ENCODE peak calls at places on chromosome 3, in five cellular contexts. One of them, this sample, is unnamed.

GRCh38 chr3:124161453-124161852 is 169.5 kb upstream of the ROPN1 start:
- DNase-seq in effector memory CD8-positive, alpha-beta T cell: no peak
- DNase-seq in activated CD4-positive, CD25-positive, alpha-beta regulatory T cell treated with anti-CD3 and anti-CD28 coated beads, Interleukin-2, amount 50 U/mL, for 72 hours: no peak
- DNase-seq in H9: no peak
- DNase-seq in A549: no peak
- DNase-seq in this sample: no peak

GRCh38 chr3:171876651-171877272 is 33.6 kb downstream of the TMEM212 start:
- DNase-seq in effector memory CD8-positive, alpha-beta T cell: no peak
- DNase-seq in activated CD4-positive, CD25-positive, alpha-beta regulatory T cell treated with anti-CD3 and anti-CD28 coated beads, Interleukin-2, amount 50 U/mL, for 72 hours: no peak
- DNase-seq in H9: no peak
- DNase-seq in A549: no peak
- DNase-seq in this sample: no peak

GRCh38 chr3:143977326-143978262 is 6.0 kb downstream of the DIPK2A start:
- DNase-seq in effector memory CD8-positive, alpha-beta T cell: no peak
- DNase-seq in activated CD4-positive, CD25-positive, alpha-beta regulatory T cell treated with anti-CD3 and anti-CD28 coated beads, Interleukin-2, amount 50 U/mL, for 72 hours: no peak
- DNase-seq in H9: no peak
- DNase-seq in A549: no peak
- DNase-seq in this sample: no peak

GRCh38 chr3:194379231-194379630 is 9.7 kb upstream of the LRRC15 start:
- DNase-seq in effector memory CD8-positive, alpha-beta T cell: no peak
- DNase-seq in activated CD4-positive, CD25-positive, alpha-beta regulatory T cell treated with anti-CD3 and anti-CD28 coated beads, Interleukin-2, amount 50 U/mL, for 72 hours: no peak
- DNase-seq in H9: no peak
- DNase-seq in A549: no peak
- DNase-seq in this sample: no peak

GRCh38 chr3:107562979-107563531 is 40.3 kb downstream of the BBX start:
- DNase-seq in effector memory CD8-positive, alpha-beta T cell: no peak
- DNase-seq in activated CD4-positive, CD25-positive, alpha-beta regulatory T cell treated with anti-CD3 and anti-CD28 coated beads, Interleukin-2, amount 50 U/mL, for 72 hours: no peak
- DNase-seq in H9: no peak
- DNase-seq in A549: no peak
- DNase-seq in this sample: no peak

GRCh38 chr3:129485681-129486056 is 42.8 kb upstream of the RHO start:
- DNase-seq in effector memory CD8-positive, alpha-beta T cell: no peak
- DNase-seq in activated CD4-positive, CD25-positive, alpha-beta regulatory T cell treated with anti-CD3 and anti-CD28 coated beads, Interleukin-2, amount 50 U/mL, for 72 hours: no peak
- DNase-seq in H9: no peak
- DNase-seq in A549: no peak
- DNase-seq in this sample: peak

GRCh38 chr3:32004111-32004790 is 22.7 kb downstream of the ZNF860 start:
- DNase-seq in effector memory CD8-positive, alpha-beta T cell: no peak
- DNase-seq in activated CD4-positive, CD25-positive, alpha-beta regulatory T cell treated with anti-CD3 and anti-CD28 coated beads, Interleukin-2, amount 50 U/mL, for 72 hours: no peak
- DNase-seq in H9: peak
- DNase-seq in A549: no peak
- DNase-seq in this sample: no peak

GRCh38 chr3:42052132-42052866 is 38.9 kb upstream of the TRAK1 start:
- DNase-seq in effector memory CD8-positive, alpha-beta T cell: no peak
- DNase-seq in activated CD4-positive, CD25-positive, alpha-beta regulatory T cell treated with anti-CD3 and anti-CD28 coated beads, Interleukin-2, amount 50 U/mL, for 72 hours: no peak
- DNase-seq in H9: no peak
- DNase-seq in A549: no peak
- DNase-seq in this sample: no peak

GRCh38 chr3:1190576-1190975 is 97.8 kb downstream of the CNTN6 start:
- DNase-seq in effector memory CD8-positive, alpha-beta T cell: no peak
- DNase-seq in activated CD4-positive, CD25-positive, alpha-beta regulatory T cell treated with anti-CD3 and anti-CD28 coated beads, Interleukin-2, amount 50 U/mL, for 72 hours: no peak
- DNase-seq in H9: no peak
- DNase-seq in A549: no peak
- DNase-seq in this sample: no peak

GRCh38 chr3:135908737-135909136 is 56.8 kb upstream of the PPP2R3A start:
- DNase-seq in effector memory CD8-positive, alpha-beta T cell: no peak
- DNase-seq in activated CD4-positive, CD25-positive, alpha-beta regulatory T cell treated with anti-CD3 and anti-CD28 coated beads, Interleukin-2, amount 50 U/mL, for 72 hours: no peak
- DNase-seq in H9: no peak
- DNase-seq in A549: no peak
- DNase-seq in this sample: no peak

GRCh38 chr3:25856902-25857518 is 67.1 kb downstream of the OXSM start:
- DNase-seq in effector memory CD8-positive, alpha-beta T cell: peak
- DNase-seq in activated CD4-positive, CD25-positive, alpha-beta regulatory T cell treated with anti-CD3 and anti-CD28 coated beads, Interleukin-2, amount 50 U/mL, for 72 hours: no peak
- DNase-seq in H9: no peak
- DNase-seq in A549: peak
- DNase-seq in this sample: no peak

GRCh38 chr3:47504113-47504512 is 9.4 kb downstream of the ELP6 start:
- DNase-seq in effector memory CD8-positive, alpha-beta T cell: no peak
- DNase-seq in activated CD4-positive, CD25-positive, alpha-beta regulatory T cell treated with anti-CD3 and anti-CD28 coated beads, Interleukin-2, amount 50 U/mL, for 72 hours: no peak
- DNase-seq in H9: no peak
- DNase-seq in A549: no peak
- DNase-seq in this sample: no peak

GRCh38 chr3:61612211-61612995 is 51.0 kb downstream of the PTPRG start:
- DNase-seq in effector memory CD8-positive, alpha-beta T cell: no peak
- DNase-seq in activated CD4-positive, CD25-positive, alpha-beta regulatory T cell treated with anti-CD3 and anti-CD28 coated beads, Interleukin-2, amount 50 U/mL, for 72 hours: no peak
- DNase-seq in H9: no peak
- DNase-seq in A549: no peak
- DNase-seq in this sample: no peak

GRCh38 chr3:79086514-79086913 is 681.3 kb downstream of the ROBO1 start:
- DNase-seq in effector memory CD8-positive, alpha-beta T cell: no peak
- DNase-seq in activated CD4-positive, CD25-positive, alpha-beta regulatory T cell treated with anti-CD3 and anti-CD28 coated beads, Interleukin-2, amount 50 U/mL, for 72 hours: no peak
- DNase-seq in H9: peak
- DNase-seq in A549: peak
- DNase-seq in this sample: no peak

GRCh38 chr3:73143821-73144237 is 82.4 kb downstream of the EBLN2 start:
- DNase-seq in effector memory CD8-positive, alpha-beta T cell: no peak
- DNase-seq in activated CD4-positive, CD25-positive, alpha-beta regulatory T cell treated with anti-CD3 and anti-CD28 coated beads, Interleukin-2, amount 50 U/mL, for 72 hours: no peak
- DNase-seq in H9: no peak
- DNase-seq in A549: no peak
- DNase-seq in this sample: no peak

GRCh38 chr3:155323063-155323666 is 29.7 kb upstream of the STRIT1 start:
- DNase-seq in effector memory CD8-positive, alpha-beta T cell: no peak
- DNase-seq in activated CD4-positive, CD25-positive, alpha-beta regulatory T cell treated with anti-CD3 and anti-CD28 coated beads, Interleukin-2, amount 50 U/mL, for 72 hours: no peak
- DNase-seq in H9: peak
- DNase-seq in A549: peak
- DNase-seq in this sample: no peak

GRCh38 chr3:136547293-136547692 is 204.9 kb downstream of the STAG1 start:
- DNase-seq in effector memory CD8-positive, alpha-beta T cell: no peak
- DNase-seq in activated CD4-positive, CD25-positive, alpha-beta regulatory T cell treated with anti-CD3 and anti-CD28 coated beads, Interleukin-2, amount 50 U/mL, for 72 hours: no peak
- DNase-seq in H9: no peak
- DNase-seq in A549: no peak
- DNase-seq in this sample: no peak

GRCh38 chr3:150384517-150385212 is 23.4 kb upstream of the TSC22D2 start:
- DNase-seq in effector memory CD8-positive, alpha-beta T cell: peak
- DNase-seq in activated CD4-positive, CD25-positive, alpha-beta regulatory T cell treated with anti-CD3 and anti-CD28 coated beads, Interleukin-2, amount 50 U/mL, for 72 hours: no peak
- DNase-seq in H9: peak
- DNase-seq in A549: no peak
- DNase-seq in this sample: no peak

GRCh38 chr3:11551019-11551418 is 92.7 kb downstream of the VGLL4 start:
- DNase-seq in effector memory CD8-positive, alpha-beta T cell: no peak
- DNase-seq in activated CD4-positive, CD25-positive, alpha-beta regulatory T cell treated with anti-CD3 and anti-CD28 coated beads, Interleukin-2, amount 50 U/mL, for 72 hours: no peak
- DNase-seq in H9: no peak
- DNase-seq in A549: no peak
- DNase-seq in this sample: no peak

GRCh38 chr3:114496021-114496434 is 202.2 kb downstream of the TIGIT start:
- DNase-seq in effector memory CD8-positive, alpha-beta T cell: no peak
- DNase-seq in activated CD4-positive, CD25-positive, alpha-beta regulatory T cell treated with anti-CD3 and anti-CD28 coated beads, Interleukin-2, amount 50 U/mL, for 72 hours: no peak
- DNase-seq in H9: no peak
- DNase-seq in A549: no peak
- DNase-seq in this sample: no peak

GRCh38 chr3:13416002-13416793 is 3.9 kb downstream of the NUP210 start:
- DNase-seq in effector memory CD8-positive, alpha-beta T cell: no peak
- DNase-seq in activated CD4-positive, CD25-positive, alpha-beta regulatory T cell treated with anti-CD3 and anti-CD28 coated beads, Interleukin-2, amount 50 U/mL, for 72 hours: no peak
- DNase-seq in H9: peak
- DNase-seq in A549: no peak
- DNase-seq in this sample: no peak

GRCh38 chr3:136277634-136278033 is 27.5 kb downstream of the PCCB start:
- DNase-seq in effector memory CD8-positive, alpha-beta T cell: no peak
- DNase-seq in activated CD4-positive, CD25-positive, alpha-beta regulatory T cell treated with anti-CD3 and anti-CD28 coated beads, Interleukin-2, amount 50 U/mL, for 72 hours: no peak
- DNase-seq in H9: peak
- DNase-seq in A549: no peak
- DNase-seq in this sample: no peak

GRCh38 chr3:146163584-146163983 is 2.6 kb upstream of the PLOD2 start:
- DNase-seq in effector memory CD8-positive, alpha-beta T cell: no peak
- DNase-seq in activated CD4-positive, CD25-positive, alpha-beta regulatory T cell treated with anti-CD3 and anti-CD28 coated beads, Interleukin-2, amount 50 U/mL, for 72 hours: no peak
- DNase-seq in H9: no peak
- DNase-seq in A549: peak
- DNase-seq in this sample: no peak

GRCh38 chr3:49022751-49023171 is 840 bp downstream of the NDUFAF3 start:
- DNase-seq in effector memory CD8-positive, alpha-beta T cell: no peak
- DNase-seq in activated CD4-positive, CD25-positive, alpha-beta regulatory T cell treated with anti-CD3 and anti-CD28 coated beads, Interleukin-2, amount 50 U/mL, for 72 hours: no peak
- DNase-seq in H9: no peak
- DNase-seq in A549: no peak
- DNase-seq in this sample: no peak